ENCODE peak calls at places on chromosomes 2 and 18, in five cellular contexts. V is IMR-90, H is neural crest cell, M is B cell, K is heart right ventricle. E is an unnamed sample.

GRCh38 chr2:73952499-73953446 is 26.1 kb downstream of the DGUOK start:
- DNase-seq in V (peak; percentile 64), H (no peak), M (no peak), K (peak; percentile 20), E (no peak)

GRCh38 chr2:110149330-110150220 is 34.0 kb upstream of the MALL start:
- DNase-seq in V (peak; percentile 94), H (no peak), M (no peak), K (no peak), E (no peak)

GRCh38 chr2:233821709-233822100 is 32.6 kb downstream of the HJURP start:
- DNase-seq in V (no peak), H (no peak), M (no peak), K (no peak), E (no peak)

GRCh38 chr18:22283397-22283796 is 114.0 kb downstream of the GATA6 start:
- DNase-seq in V (peak; percentile 56), H (no peak), M (no peak), K (no peak), E (no peak)

GRCh38 chr2:186456941-186457340 is 29.1 kb upstream of the ZC3H15 start:
- DNase-seq in V (peak; percentile 92), H (no peak), M (no peak), K (no peak), E (no peak)

GRCh38 chr18:50240083-50240563 is 26.2 kb downstream of the CFAP53 start:
- DNase-seq in V (no peak), H (no peak), M (no peak), K (no peak), E (no peak)

GRCh38 chr18:23798824-23799223 is 109.6 kb downstream of the LAMA3 start:
- DNase-seq in V (no peak), H (no peak), M (no peak), K (no peak), E (no peak)

GRCh38 chr18:23966909-23967308 is 47.6 kb upstream of the TTC39C start:
- DNase-seq in V (no peak), H (no peak), M (no peak), K (no peak), E (no peak)

DNA sequence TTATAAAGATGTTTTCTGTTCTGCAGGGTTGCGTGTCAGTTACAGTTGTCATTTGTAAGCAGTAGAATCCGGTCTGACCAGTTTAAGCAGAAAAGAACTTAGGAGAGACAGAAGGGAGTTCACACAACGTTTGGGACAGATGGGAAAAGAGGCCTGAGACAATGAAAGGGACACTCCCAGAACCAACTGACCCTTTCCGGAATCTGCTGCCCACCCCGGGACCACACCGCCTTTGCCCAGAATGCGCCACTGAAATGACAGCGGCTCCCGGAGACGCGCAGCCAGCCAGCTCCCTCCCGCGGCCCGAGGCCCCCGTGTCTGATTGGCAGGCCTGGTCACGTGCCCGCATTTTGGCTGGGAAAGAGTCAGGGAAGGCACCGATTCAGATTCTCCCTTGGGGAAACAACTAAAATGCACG is 244.6 kb downstream of the BCL2 start:
- DNase-seq in V (peak; percentile 16), H (peak; percentile 71), M (peak; percentile 71), K (peak; percentile 78), E (peak; percentile 72)
- TF ChIP-seq CTCF in V (no peak), H (no peak), M (no peak), K (no peak), E (no peak)

GRCh38 chr18:36947820-36948348 is 119.0 kb downstream of the KIAA1328 start:
- DNase-seq in V (no peak), H (no peak), M (no peak), K (no peak), E (no peak)

GRCh38 chr18:36942264-36942663 is 113.3 kb downstream of the KIAA1328 start:
- DNase-seq in V (peak; percentile 53), H (no peak), M (no peak), K (no peak), E (peak; percentile 50)
- TF ChIP-seq CTCF in V (peak; percentile 76), H (peak; percentile 85), M (peak; percentile 43), K (no peak), E (peak; percentile 58)

GRCh38 chr2:190679813-190680591 is 31.1 kb downstream of the NAB1 start:
- DNase-seq in V (peak; percentile 21), H (peak; percentile 57), M (peak; percentile 36), K (no peak), E (peak; percentile 49)
- TF ChIP-seq CTCF in V (peak; percentile 21), H (peak; percentile 76), M (peak; percentile 78), K (peak; percentile 16), E (peak; percentile 84)

GRCh38 chr2:240722796-240723735 is 31.4 kb downstream of the AQP12A start:
- DNase-seq in V (no peak), H (no peak), M (no peak), K (no peak), E (no peak)
- TF ChIP-seq CTCF in V (no peak), H (no peak), M (no peak), K (no peak), E (no peak)

DNA sequence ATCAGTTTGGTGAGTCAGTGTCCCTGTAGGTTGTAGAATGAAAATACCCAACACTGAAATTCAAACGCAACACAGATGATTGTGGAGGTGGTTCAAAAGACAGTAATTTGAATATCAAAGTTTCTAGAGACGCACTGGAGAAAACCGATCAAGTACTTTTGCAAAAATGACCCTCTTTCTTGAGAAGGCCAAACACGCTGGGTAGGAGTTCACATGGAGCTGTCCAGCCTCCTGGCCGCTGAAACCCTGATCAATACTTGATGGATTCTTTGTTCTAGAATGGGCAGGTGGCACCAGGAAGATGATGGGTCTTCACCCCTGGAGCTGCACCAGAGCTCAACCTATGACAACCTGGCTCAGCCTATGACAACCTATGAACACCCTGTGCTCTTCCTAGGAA is 39.7 kb upstream of the UBE2F start:
- DNase-seq in V (no peak), H (no peak), M (no peak), K (no peak), E (no peak)
- TF ChIP-seq CTCF in V (no peak), H (no peak), M (no peak), K (no peak), E (no peak)

GRCh38 chr18:3649559-3650426 is 199.8 kb downstream of the TGIF1 start:
- DNase-seq in V (peak; percentile 83), H (no peak), M (no peak), K (no peak), E (no peak)
- TF ChIP-seq CTCF in V (no peak), H (no peak), M (no peak), K (no peak), E (no peak)

DNA sequence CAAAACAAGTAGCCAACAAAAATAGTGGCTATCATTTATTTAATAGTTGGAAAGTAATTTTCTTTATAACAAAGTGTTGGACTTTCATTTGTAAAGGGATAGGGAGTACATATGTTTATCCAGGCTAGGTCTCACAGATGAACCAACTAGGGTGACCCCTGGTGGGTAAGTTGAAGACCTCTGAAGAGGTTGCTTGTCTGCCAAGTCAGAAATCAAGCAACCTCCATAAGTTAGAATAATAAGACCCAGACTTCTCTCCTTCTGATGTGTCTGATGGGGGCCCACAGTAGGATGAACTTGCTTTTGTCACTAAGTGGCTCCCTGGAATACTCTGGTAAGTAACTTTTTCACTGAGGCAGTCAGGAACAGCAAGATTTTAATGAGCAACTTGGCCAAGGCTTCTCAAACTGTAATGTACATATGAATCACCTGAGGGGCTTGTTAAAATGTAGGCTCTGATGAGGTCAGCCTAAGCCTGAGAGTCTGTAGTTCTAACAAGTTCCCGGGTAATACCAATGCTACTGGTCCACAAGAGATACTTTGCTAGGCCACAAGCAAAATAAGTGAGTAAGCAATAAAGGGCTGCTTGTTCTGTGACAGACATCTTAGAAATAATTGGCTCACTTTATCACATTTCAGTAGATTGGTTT is 319.6 kb downstream of the PIK3C3 start:
- DNase-seq in V (peak; percentile 10), H (no peak), M (no peak), K (no peak), E (peak; percentile 11)
- TF ChIP-seq CTCF in V (peak; percentile 9), H (peak; percentile 45), M (no peak), K (no peak), E (peak; percentile 20)

E was measured in GM10248.